ENCODE peak calls at places on chromosomes 3 and 15, in seven cellular contexts. U is HFF-Myc, Q is dorsolateral prefrontal cortex, H is endodermal cell, E is psoas muscle, M is AG04450, A is A549. P is an unnamed sample.

GRCh38 chr3:104717828-104718196 is 648.9 kb upstream of the ALCAM start:
- DNase-seq in U (no peak), Q (no peak), H (no peak), E (no peak), M (no peak), A (no peak), P (no peak)

GRCh38 chr3:9397911-9398714 is 698 bp downstream of the SETD5 start:
- DNase-seq in U (no peak), Q (no peak), H (peak), E (peak), M (no peak), A (no peak), P (no peak)

GRCh38 chr3:67986703-67987102 is 332.3 kb upstream of the SUCLG2 start:
- DNase-seq in U (no peak), Q (no peak), H (no peak), E (no peak), M (no peak), A (no peak), P (no peak)

GRCh38 chr3:178989821-178990220 is 81.8 kb downstream of the ZMAT3 start:
- DNase-seq in U (no peak), Q (no peak), H (no peak), E (no peak), M (no peak), A (no peak), P (no peak)

GRCh38 chr15:28885630-28886430 is at the start of gene APBA2:
- DNase-seq in U (no peak), Q (no peak), H (peak), E (no peak), M (no peak), A (peak), P (no peak)

GRCh38 chr3:181534881-181535280 is 176.8 kb upstream of the SOX2 start:
- DNase-seq in U (no peak), Q (no peak), H (no peak), E (no peak), M (no peak), A (no peak), P (no peak)

GRCh38 chr15:98953950-98954349 is 53.6 kb downstream of the PGPEP1L start:
- DNase-seq in U (no peak), Q (no peak), H (no peak), E (no peak), M (no peak), A (no peak), P (no peak)

GRCh38 chr3:163476179-163476578 is 1602.1 kb downstream of the SI start:
- DNase-seq in U (no peak), Q (no peak), H (no peak), E (no peak), M (no peak), A (no peak), P (no peak)

GRCh38 chr15:62845239-62846126 is 197.1 kb upstream of the TPM1 start:
- DNase-seq in U (no peak), Q (no peak), H (peak), E (no peak), M (no peak), A (peak), P (no peak)

GRCh38 chr15:57100136-57100539 is 181.7 kb downstream of the TCF12 start:
- DNase-seq in U (no peak), Q (no peak), H (no peak), E (no peak), M (no peak), A (no peak), P (no peak)
- TF ChIP-seq CTCF in U (no peak), Q (no peak), H (no peak), E (no peak), M (no peak), A (no peak), P (no peak)

GRCh38 chr3:157542711-157543485 is 39.7 kb upstream of the VEPH1 start:
- DNase-seq in U (no peak), Q (no peak), H (peak), E (peak), M (peak), A (peak), P (no peak)

GRCh38 chr3:157541506-157542236 is 38.5 kb upstream of the VEPH1 start:
- DNase-seq in U (no peak), Q (no peak), H (no peak), E (no peak), M (no peak), A (no peak), P (no peak)

GRCh38 chr3:157544501-157545139 is 41.4 kb upstream of the VEPH1 start:
- DNase-seq in U (no peak), Q (no peak), H (no peak), E (no peak), M (no peak), A (no peak), P (no peak)

GRCh38 chr3:157540656-157541055 is 37.4 kb upstream of the VEPH1 start:
- DNase-seq in U (no peak), Q (no peak), H (no peak), E (no peak), M (no peak), A (no peak), P (no peak)

GRCh38 chr3:157543491-157544035 is 40.3 kb upstream of the VEPH1 start:
- DNase-seq in U (no peak), Q (no peak), H (no peak), E (no peak), M (no peak), A (no peak), P (no peak)
- H3K4me3 ChIP-seq in U (peak), Q (peak), H (no peak), E (peak), M (peak), A (peak), P (peak)

GRCh38 chr3:3196148-3196861 is 16.8 kb upstream of the CRBN start:
- DNase-seq in U (no peak), Q (peak), H (peak), E (no peak), M (no peak), A (peak), P (no peak)
- TF ChIP-seq CTCF in U (peak), Q (peak), H (peak), E (peak), M (peak), A (peak), P (peak)

DNA sequence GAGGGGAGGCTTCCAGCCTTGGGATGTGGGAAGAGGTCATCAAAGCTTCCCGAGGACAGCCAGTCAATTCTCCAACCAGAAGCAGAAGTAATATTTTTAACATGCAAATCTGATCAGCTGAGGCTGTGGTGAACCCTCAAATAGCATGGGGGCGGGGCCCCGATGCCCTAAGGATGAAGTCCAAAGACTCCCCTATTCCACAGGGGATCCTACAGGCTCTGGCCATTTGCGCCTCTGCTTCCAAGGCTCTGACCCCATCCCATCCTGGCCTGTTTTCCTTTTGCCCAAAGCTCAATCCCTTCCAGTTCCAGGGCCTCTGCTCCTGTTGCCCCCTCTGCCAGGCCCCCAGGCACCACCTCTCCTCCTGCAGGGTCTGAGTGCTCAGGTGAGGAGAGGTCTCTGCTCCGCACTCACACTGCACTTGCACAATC is 6.7 kb upstream of the CSK start:
- DNase-seq in U (no peak), Q (no peak), H (no peak), E (no peak), M (no peak), A (no peak), P (no peak)
- H3K4me3 ChIP-seq in U (no peak), Q (no peak), H (no peak), E (no peak), M (no peak), A (no peak), P (no peak)

DNA sequence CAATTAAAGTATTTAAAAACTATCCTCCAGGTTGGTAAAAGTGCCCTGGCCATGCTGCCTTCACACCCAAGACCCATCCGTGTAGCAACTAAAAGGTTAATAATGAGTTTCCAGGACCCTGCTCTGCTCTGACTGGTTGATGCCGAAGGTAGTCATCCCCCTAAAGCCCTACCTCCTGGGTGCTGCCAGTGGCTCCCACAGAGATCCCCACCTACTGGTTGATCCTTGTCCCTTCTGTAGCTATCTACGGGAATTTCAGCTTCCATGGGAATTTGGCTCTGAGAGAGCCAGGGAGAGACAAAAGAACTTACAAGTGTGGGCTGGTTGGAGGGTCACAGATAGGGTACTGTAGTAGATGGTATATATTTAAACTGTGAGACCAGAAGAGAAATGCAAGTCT is 110.6 kb upstream of the NANOGP8 start:
- DNase-seq in U (no peak), Q (no peak), H (peak), E (no peak), M (no peak), A (no peak), P (no peak)
- TF ChIP-seq CTCF in U (no peak), Q (no peak), H (peak), E (no peak), M (no peak), A (no peak), P (no peak)

DNA sequence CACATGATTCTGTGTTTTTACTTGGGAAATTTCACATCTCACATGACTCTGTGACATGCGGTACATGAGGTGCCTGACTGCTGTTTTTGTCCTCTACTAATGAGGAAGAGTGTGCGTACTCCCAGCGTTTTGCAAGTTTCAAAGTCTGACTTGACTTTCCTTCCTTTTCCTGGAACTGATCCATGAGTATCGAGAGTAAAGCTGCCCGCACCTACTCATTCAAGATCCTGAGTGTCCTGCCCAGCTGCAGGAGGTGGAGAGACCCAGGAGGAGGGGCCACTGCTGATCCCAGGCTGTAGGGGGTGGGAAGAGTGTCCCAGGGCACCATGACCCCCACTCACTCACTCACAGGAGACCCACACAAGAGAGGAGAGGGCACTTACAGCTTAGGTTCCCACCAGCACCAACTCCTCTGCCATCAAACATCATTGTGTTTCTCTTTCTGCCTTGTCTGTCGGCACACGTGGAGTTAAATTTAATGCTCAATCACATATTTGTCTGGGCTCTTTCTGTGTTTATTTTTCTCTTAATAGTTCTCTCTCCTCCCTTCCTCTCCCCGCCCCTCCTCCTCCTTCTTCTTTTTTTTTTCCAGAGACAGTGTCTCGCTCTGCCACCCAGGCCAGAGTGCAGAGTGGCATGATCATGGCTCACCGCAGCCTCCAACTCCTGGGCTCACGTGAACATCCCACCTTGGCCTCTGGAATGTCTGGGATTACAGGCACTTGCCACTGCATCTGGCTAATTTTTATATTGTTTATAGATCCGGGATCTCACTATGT is 1.4 kb downstream of the CCR5AS start:
- DNase-seq in U (no peak), Q (no peak), H (no peak), E (no peak), M (no peak), A (no peak), P (no peak)
- H3K4me3 ChIP-seq in U (no peak), Q (no peak), H (no peak), E (no peak), M (no peak), A (no peak), P (no peak)

GRCh38 chr3:185272051-185272450 is 18.2 kb upstream of the EHHADH start:
- DNase-seq in U (no peak), Q (no peak), H (no peak), E (no peak), M (no peak), A (no peak), P (no peak)

GRCh38 chr3:185270956-185271332 is 17.1 kb upstream of the EHHADH start:
- DNase-seq in U (no peak), Q (no peak), H (no peak), E (no peak), M (no peak), A (no peak), P (no peak)

GRCh38 chr3:185267193-185267592 is 13.3 kb upstream of the EHHADH start:
- DNase-seq in U (no peak), Q (no peak), H (no peak), E (no peak), M (no peak), A (no peak), P (no peak)

GRCh38 chr3:185268194-185268809 is 14.5 kb upstream of the EHHADH start:
- DNase-seq in U (no peak), Q (no peak), H (no peak), E (no peak), M (no peak), A (no peak), P (no peak)

GRCh38 chr3:185270262-185270955 is 16.6 kb upstream of the EHHADH start:
- DNase-seq in U (peak), Q (no peak), H (peak), E (no peak), M (no peak), A (peak), P (no peak)
- TF ChIP-seq CTCF in U (peak), Q (no peak), H (peak), E (no peak), M (peak), A (no peak), P (peak)

GRCh38 chr15:100022426-100022825 is 289.2 kb upstream of the LYSMD4 start:
- DNase-seq in U (no peak), Q (no peak), H (peak), E (no peak), M (no peak), A (no peak), P (no peak)
- H3K4me3 ChIP-seq in U (no peak), Q (no peak), H (no peak), E (no peak), M (no peak), A (no peak), P (no peak)

GRCh38 chr3:30518201-30518864 is 88.1 kb upstream of the TGFBR2 start:
- DNase-seq in U (no peak), Q (no peak), H (no peak), E (no peak), M (no peak), A (peak), P (peak)
- TF ChIP-seq CTCF in U (no peak), Q (no peak), H (no peak), E (no peak), M (no peak), A (no peak), P (no peak)

DNA sequence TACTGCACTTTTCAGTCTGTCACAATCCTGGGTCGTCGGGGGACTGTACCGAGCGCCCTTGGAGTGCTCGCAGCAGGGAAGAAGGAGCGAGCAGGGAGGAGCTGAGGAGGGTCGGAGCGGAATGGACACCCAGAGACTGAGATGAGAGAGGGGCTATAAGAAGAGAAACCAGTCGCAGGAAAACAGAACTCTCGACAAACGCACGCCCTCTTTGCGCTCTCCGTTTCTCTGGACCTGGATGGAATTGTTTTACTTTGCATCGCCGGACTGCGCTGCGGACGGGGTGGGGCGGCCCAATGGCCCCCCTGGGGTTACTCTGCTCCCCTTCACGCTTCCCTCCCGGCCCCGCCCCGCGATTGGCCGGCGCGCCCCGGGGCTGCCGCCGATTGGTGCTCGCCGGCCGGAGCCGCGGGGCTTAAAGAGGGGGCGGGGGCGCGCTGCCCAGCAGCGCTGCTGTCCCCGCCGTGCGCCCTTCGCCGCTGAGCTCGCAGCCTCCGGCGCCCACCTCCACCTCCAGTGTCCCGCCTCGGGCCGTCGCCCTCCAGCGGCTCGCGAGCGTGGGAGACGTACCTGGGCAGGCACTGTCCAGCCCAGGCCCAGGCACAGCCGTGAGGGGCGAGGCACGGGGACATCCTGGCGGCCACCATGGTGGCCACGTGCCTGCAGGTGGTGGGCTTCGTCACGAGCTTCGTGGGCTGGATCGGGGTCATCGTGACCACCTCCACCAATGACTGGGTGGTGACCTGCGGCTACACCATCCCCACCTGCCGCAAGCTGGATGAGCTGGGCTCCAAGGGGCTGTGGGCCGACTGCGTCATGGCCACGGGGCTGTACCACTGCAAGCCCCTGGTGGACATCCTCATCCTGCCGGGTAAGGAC is at the start of gene CLDN11:
- DNase-seq in U (no peak), Q (peak), H (peak), E (peak), M (peak), A (no peak), P (no peak)
- H3K4me3 ChIP-seq in U (peak), Q (peak), H (peak), E (peak), M (peak), A (no peak), P (peak)